ENCODE peak calls at places on chromosomes 7 and 10, in five cellular contexts. X, P, G, Q and C are unnamed samples.

GRCh38 chr10:81873932-81874816 is 820 bp upstream of the NRG3 start:
- DNase-seq in G (no peak), P (peak; percentile 52), Q (no peak), X (no peak), C (peak; percentile 84)

GRCh38 chr7:158488225-158488889 is 99.3 kb downstream of the PTPRN2 start:
- DNase-seq in Q (no peak), G (no peak), X (no peak), P (no peak), C (no peak)

GRCh38 chr7:100434297-100435144 is 1.8 kb downstream of the PPP1R35 start:
- DNase-seq in G (no peak), Q (no peak), X (no peak), P (no peak), C (no peak)

GRCh38 chr7:136594739-136595144 is 273.7 kb upstream of the CHRM2 start:
- DNase-seq in X (no peak), G (peak; percentile 19), P (no peak), Q (no peak), C (no peak)

GRCh38 chr10:50558368-50558767 is 65.4 kb downstream of the SGMS1 start:
- DNase-seq in P (no peak), G (no peak), Q (no peak), X (no peak), C (no peak)

GRCh38 chr10:81848514-81848913 is 26.5 kb upstream of the NRG3 start:
- DNase-seq in X (no peak), G (no peak), P (no peak), Q (no peak), C (no peak)

GRCh38 chr7:25294624-25295023 is 66.3 kb upstream of the NPVF start:
- DNase-seq in G (no peak), P (no peak), X (no peak), Q (no peak), C (no peak)

GRCh38 chr7:99184468-99185225 is 23.3 kb downstream of the KPNA7 start:
- DNase-seq in P (no peak), G (no peak), Q (no peak), X (no peak), C (no peak)

GRCh38 chr7:5139998-5140397 is 50.0 kb upstream of the WIPI2 start:
- DNase-seq in X (peak; percentile 47), P (peak; percentile 37), G (peak; percentile 7), Q (no peak), C (peak; percentile 65)

GRCh38 chr10:98246911-98247820 is 20.8 kb downstream of the LOXL4 start:
- DNase-seq in Q (no peak), P (no peak), X (no peak), G (peak; percentile 7), C (no peak)

GRCh38 chr10:106189254-106189653 is 975.3 kb downstream of the SORCS1 start:
- DNase-seq in P (no peak), G (peak; percentile 10), X (peak; percentile 33), Q (no peak), C (no peak)

GRCh38 chr7:142540371-142540770 is 208.9 kb upstream of the PRSS1 start:
- DNase-seq in X (no peak), Q (no peak), P (no peak), G (no peak), C (no peak)